ENCODE peak calls at places on chromosomes 6 and 20, in seven cellular contexts. R, J, M, L, P, H and E are unnamed samples.

GRCh38 chr6:152117156-152118129 is 310.0 kb downstream of the ESR1 start:
- ATAC-seq in R (no peak), J (no peak), M (peak), L (peak), P (no peak), H (no peak), E (no peak)

GRCh38 chr6:127939442-127940066 is 38.7 kb upstream of the THEMIS start:
- ATAC-seq in R (no peak), J (peak), M (peak), L (no peak), P (peak), H (no peak), E (peak)

GRCh38 chr6:168201799-168202198 is 117.8 kb downstream of the DACT2 start:
- ATAC-seq in R (no peak), J (no peak), M (no peak), L (no peak), P (no peak), H (no peak), E (no peak)

GRCh38 chr6:53240763-53241162 is 92.1 kb upstream of the GCM1 start:
- ATAC-seq in R (no peak), J (no peak), M (peak), L (peak), P (peak), H (peak), E (no peak)

GRCh38 chr6:158047120-158047518 is 65.5 kb downstream of the SYNJ2 start:
- ATAC-seq in R (peak), J (peak), M (no peak), L (peak), P (no peak), H (no peak), E (no peak)

GRCh38 chr6:54706844-54707243 is 139.7 kb upstream of the FAM83B start:
- ATAC-seq in R (no peak), J (no peak), M (no peak), L (no peak), P (no peak), H (no peak), E (no peak)

GRCh38 chr20:41881466-41882046 is 263.4 kb upstream of the CHD6 start:
- ATAC-seq in R (no peak), J (no peak), M (no peak), L (no peak), P (no peak), H (no peak), E (no peak)

GRCh38 chr6:12595161-12595792 is 121.3 kb upstream of the PHACTR1 start:
- ATAC-seq in R (no peak), J (no peak), M (peak), L (no peak), P (no peak), H (peak), E (peak)

GRCh38 chr6:22913612-22914011 is 344.2 kb downstream of the HDGFL1 start:
- ATAC-seq in R (no peak), J (no peak), M (no peak), L (no peak), P (no peak), H (peak), E (no peak)